ENCODE peak calls at places on chromosome 1, in eight cellular contexts. A, L, G, Y, F, O, Z and E are unnamed samples.

GRCh38 chr1:100455478-100456072 is 82.4 kb upstream of the GPR88 start:
- DNase-seq in A (no peak), L (no peak), G (peak; percentile 16), Y (no peak), F (peak; percentile 18), O (peak; percentile 36), Z (peak; percentile 6), E (no peak)

GRCh38 chr1:11929849-11930248 is 3.6 kb upstream of the KIAA2013 start:
- DNase-seq in A (peak; percentile 75), L (peak; percentile 76), G (peak; percentile 71), Y (peak; percentile 76), F (peak; percentile 62), O (peak; percentile 56), Z (peak; percentile 79), E (peak; percentile 84)

GRCh38 chr1:220881918-220882891 is 3.0 kb downstream of the HLX start:
- DNase-seq in A (no peak), L (no peak), G (peak; percentile 59), Y (peak; percentile 49), F (peak; percentile 50), O (peak; percentile 67), Z (peak; percentile 13), E (peak; percentile 71)

GRCh38 chr1:185804206-185804605 is 70.0 kb downstream of the HMCN1 start:
- DNase-seq in A (no peak), L (no peak), G (peak; percentile 55), Y (no peak), F (peak; percentile 18), O (no peak), Z (no peak), E (no peak)

GRCh38 chr1:53371851-53372250 is 44.0 kb upstream of the LRP8 start:
- DNase-seq in A (no peak), L (peak; percentile 5), G (no peak), Y (no peak), F (no peak), O (no peak), Z (no peak), E (peak; percentile 7)

GRCh38 chr1:11944358-11944981 is 10.0 kb downstream of the PLOD1 start:
- DNase-seq in A (no peak), L (no peak), G (no peak), Y (no peak), F (no peak), O (peak; percentile 43), Z (peak; percentile 50), E (no peak)

GRCh38 chr1:178262101-178262500 is 168.2 kb downstream of the RASAL2 start:
- DNase-seq in A (no peak), L (no peak), G (peak; percentile 92), Y (no peak), F (peak; percentile 63), O (peak; percentile 81), Z (no peak), E (no peak)

GRCh38 chr1:832136-832535 is 91.6 kb upstream of the SAMD11 start:
- DNase-seq in A (peak; percentile 35), L (no peak), G (no peak), Y (no peak), F (no peak), O (no peak), Z (no peak), E (no peak)

GRCh38 chr1:181219938-181220337 is 131.4 kb downstream of the IER5 start:
- DNase-seq in A (no peak), L (no peak), G (peak; percentile 4), Y (no peak), F (peak; percentile 28), O (peak; percentile 4), Z (no peak), E (no peak)

GRCh38 chr1:27588256-27589232 is 15.4 kb downstream of the AHDC1 start:
- DNase-seq in A (no peak), L (peak; percentile 38), G (peak; percentile 75), Y (no peak), F (peak; percentile 73), O (peak; percentile 70), Z (peak; percentile 58), E (no peak)

DNA sequence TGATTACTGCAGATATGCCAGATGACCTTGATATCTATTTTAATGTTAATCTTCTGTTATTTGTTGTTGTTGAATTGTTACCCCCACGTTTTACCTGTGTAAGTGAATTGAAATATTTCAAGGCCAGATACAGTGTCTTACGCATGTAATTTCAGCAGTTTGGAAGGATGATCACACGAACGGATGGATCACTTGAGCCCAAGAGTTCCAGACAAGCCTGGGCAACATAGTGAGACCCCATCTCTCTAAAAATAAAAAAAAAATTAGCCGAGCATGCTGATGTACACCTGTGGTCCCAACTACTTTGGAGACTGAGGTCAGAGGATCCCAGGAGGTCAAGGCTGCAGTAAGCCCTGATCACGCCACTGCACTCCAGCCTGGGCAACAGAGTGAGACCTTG is 32.2 kb downstream of the SDCCAG8 start:
- DNase-seq in A (no peak), L (no peak), G (no peak), Y (no peak), F (no peak), O (no peak), Z (no peak), E (no peak)
- H3K4me3 ChIP-seq in A (no peak overlapping the region), L (no peak overlapping the region), G (no peak overlapping the region), Y (no peak overlapping the region), F (no peak overlapping the region), O (no peak overlapping the region), Z (no peak overlapping the region), E (no peak overlapping the region)

GRCh38 chr1:223319913-223320600 is 43.9 kb downstream of the SUSD4 start:
- DNase-seq in A (no peak), L (no peak), G (no peak), Y (no peak), F (no peak), O (no peak), Z (no peak), E (no peak)
- H3K4me3 ChIP-seq in A (no peak overlapping the region), L (no peak overlapping the region), G (no peak overlapping the region), Y (no peak overlapping the region), F (no peak overlapping the region), O (no peak overlapping the region), Z (no peak overlapping the region), E (no peak overlapping the region)

GRCh38 chr1:223771469-223771813 is 59.1 kb downstream of the CAPN2 start:
- DNase-seq in A (no peak), L (no peak), G (no peak), Y (no peak), F (no peak), O (peak; percentile 63), Z (no peak), E (no peak)

GRCh38 chr1:223770621-223771315 is 58.4 kb downstream of the CAPN2 start:
- DNase-seq in A (no peak), L (no peak), G (no peak), Y (no peak), F (no peak), O (no peak), Z (no peak), E (no peak)

GRCh38 chr1:223771814-223772770 is 59.8 kb downstream of the CAPN2 start:
- DNase-seq in A (peak; percentile 70), L (peak; percentile 64), G (peak; percentile 91), Y (no peak), F (peak; percentile 85), O (peak; percentile 93), Z (no peak), E (peak; percentile 86)

GRCh38 chr1:223774133-223774811 is 61.9 kb downstream of the CAPN2 start:
- DNase-seq in A (no peak), L (no peak), G (no peak), Y (no peak), F (peak; percentile 31), O (peak; percentile 13), Z (no peak), E (no peak)

GRCh38 chr1:223772771-223773160 is 60.4 kb downstream of the CAPN2 start:
- DNase-seq in A (no peak), L (no peak), G (no peak), Y (no peak), F (no peak), O (no peak), Z (no peak), E (no peak)
- H3K4me3 ChIP-seq in A (no peak overlapping the region), L (no peak overlapping the region), G (no peak overlapping the region), Y (no peak overlapping the region), F (no peak overlapping the region), O (no peak overlapping the region), Z (no peak overlapping the region), E (no peak overlapping the region)

GRCh38 chr1:37633040-37633949 is 1.4 kb downstream of the RSPO1 start:
- DNase-seq in A (no peak), L (peak; percentile 39), G (no peak), Y (no peak), F (no peak), O (no peak), Z (no peak), E (no peak)
- H3K4me3 ChIP-seq in A (no peak overlapping the region), L (peak overlapping the region; percentile 58), G (no peak overlapping the region), Y (no peak overlapping the region), F (no peak overlapping the region), O (no peak overlapping the region), Z (no peak overlapping the region), E (no peak overlapping the region)

GRCh38 chr1:150563340-150564038 is 14.3 kb downstream of the ADAMTSL4 start:
- DNase-seq in A (peak; percentile 80), L (peak; percentile 49), G (peak; percentile 43), Y (no peak), F (peak; percentile 50), O (peak; percentile 51), Z (peak; percentile 25), E (peak; percentile 85)
- H3K4me3 ChIP-seq in A (peak overlapping the region; percentile 66), L (no peak overlapping the region), G (no peak overlapping the region), Y (peak overlapping the region; percentile 71), F (no peak overlapping the region), O (no peak overlapping the region), Z (no peak overlapping the region), E (no peak overlapping the region)